ENCODE peak calls at places on chromosomes 5 and 9, in eight cellular contexts. C, Z, U, A, X, I, Q and O are unnamed samples.

GRCh38 chr9:22028394-22028793 is 19.3 kb upstream of the CDKN2B start:
- DNase-seq in Z (no peak), C (no peak), Q (no peak), I (no peak), A (no peak), X (no peak), U (no peak), O (no peak)

GRCh38 chr5:115884704-115885103 is 43.0 kb downstream of the AP3S1 start:
- DNase-seq in X (no peak), I (no peak), U (no peak), Z (no peak), A (no peak), C (no peak), Q (no peak), O (no peak)

GRCh38 chr5:132054697-132055440 is 5.6 kb upstream of the IL3 start:
- DNase-seq in A (no peak), Z (no peak), C (no peak), X (no peak), U (no peak), Q (no peak), I (no peak), O (no peak)

GRCh38 chr9:130927995-130928900 is 10.8 kb downstream of the FIBCD1 start:
- DNase-seq in Q (no peak), X (peak; percentile 48), Z (no peak), I (peak; percentile 93), U (peak; percentile 38), A (no peak), C (peak; percentile 83), O (peak; percentile 81)

GRCh38 chr9:84862786-84863185 is 193.3 kb downstream of the NTRK2 start:
- DNase-seq in Q (no peak), X (peak; percentile 37), C (no peak), A (no peak), Z (no peak), U (no peak), I (peak; percentile 61), O (peak; percentile 53)

GRCh38 chr5:77851229-77852067 is 75.3 kb upstream of the TBCA start:
- DNase-seq in X (peak; percentile 28), Q (no peak), Z (no peak), I (peak; percentile 22), A (no peak), C (no peak), U (peak; percentile 55), O (peak; percentile 40)

GRCh38 chr5:142748568-142749249 is 21.5 kb upstream of the ARHGAP26 start:
- DNase-seq in I (peak; percentile 27), A (peak; percentile 20), C (peak; percentile 0), Z (peak; percentile 68), X (peak; percentile 43), Q (no peak), U (no peak), O (no peak)

GRCh38 chr9:73093740-73094379 is 57.8 kb upstream of the ANXA1 start:
- DNase-seq in I (peak; percentile 44), C (no peak), Q (no peak), U (no peak), A (no peak), X (peak; percentile 23), Z (peak; percentile 58), O (peak; percentile 22)

GRCh38 chr5:107610795-107611194 is 59.9 kb downstream of the EFNA5 start:
- DNase-seq in A (no peak), I (no peak), U (no peak), Z (no peak), X (no peak), C (no peak), Q (no peak), O (no peak)

GRCh38 chr5:96219580-96220281 is 213.3 kb downstream of the PCSK1 start:
- DNase-seq in X (peak; percentile 52), A (no peak), U (no peak), Q (no peak), I (peak; percentile 96), C (no peak), Z (no peak), O (peak; percentile 80)

GRCh38 chr9:8349369-8349768 is 549.8 kb upstream of the DMAC1 start:
- DNase-seq in A (no peak), C (no peak), X (no peak), U (no peak), Z (no peak), Q (no peak), I (no peak), O (no peak)

GRCh38 chr9:69391946-69392345 is 66.9 kb downstream of the ENTREP1 start:
- DNase-seq in Z (no peak), Q (no peak), U (no peak), C (no peak), I (no peak), X (peak; percentile 32), A (no peak), O (no peak)

GRCh38 chr9:111599092-111599947 is at the start of gene PTGR1:
- DNase-seq in Z (peak; percentile 60), C (no peak), X (peak; percentile 88), A (peak; percentile 41), Q (peak; percentile 65), U (peak; percentile 16), I (peak; percentile 91), O (peak; percentile 90)

GRCh38 chr5:111603446-111603827 is 91.1 kb upstream of the STARD4 start:
- DNase-seq in A (no peak), Q (no peak), C (no peak), U (no peak), I (peak; percentile 58), Z (no peak), X (no peak), O (peak; percentile 66)

GRCh38 chr5:126544087-126544740 is 50.8 kb downstream of the ALDH7A1 start:
- DNase-seq in C (no peak), U (no peak), Z (peak; percentile 23), X (peak; percentile 60), Q (no peak), A (no peak), I (peak; percentile 34), O (peak; percentile 43)

GRCh38 chr5:6452622-6453504 is 4.2 kb downstream of the UBE2QL1 start:
- DNase-seq in X (no peak), Q (no peak), Z (no peak), C (peak; percentile 53), A (peak; percentile 67), U (no peak), I (no peak), O (no peak)

GRCh38 chr9:79020266-79020665 is 551.5 kb upstream of the TLE4 start:
- DNase-seq in A (no peak), C (peak; percentile 94), I (no peak), Z (no peak), X (no peak), U (peak; percentile 3), Q (no peak), O (no peak)

GRCh38 chr9:119003882-119004617 is 365.2 kb downstream of the BRINP1 start:
- DNase-seq in X (no peak), U (no peak), A (no peak), I (peak; percentile 59), Q (no peak), C (no peak), Z (no peak), O (peak; percentile 80)

GRCh38 chr5:73620335-73620687 is 5.7 kb upstream of the ARHGEF28 start:
- DNase-seq in I (no peak), C (no peak), Q (no peak), Z (no peak), A (no peak), U (no peak), X (no peak), O (no peak)